ENCODE peak calls at places on chromosomes 1 and 21, in four cellular contexts. X is astrocyte, A is NB4, D is Peyer's patch. V is an unnamed sample.

GRCh38 chr1:67723620-67724019 is 38.6 kb downstream of the GADD45A start:
- DNase-seq in X (peak; percentile 85), A (no peak), D (no peak), V (peak; percentile 46)

GRCh38 chr1:165452336-165453130 is 7.6 kb upstream of the RXRG start:
- DNase-seq in X (no peak), A (no peak), D (no peak), V (no peak)

GRCh38 chr1:219488275-219488674 is 124.6 kb downstream of the ZC3H11B start:
- DNase-seq in X (no peak), A (no peak), D (no peak), V (no peak)

GRCh38 chr1:87330201-87330953 is 1.7 kb downstream of the LMO4 start:
- DNase-seq in X (peak; percentile 27), A (peak; percentile 62), D (peak; percentile 49), V (peak; percentile 46)

GRCh38 chr1:39387452-39387851 is 104.0 kb upstream of the BMP8A start:
- DNase-seq in X (peak; percentile 86), A (no peak), D (no peak), V (no peak)

GRCh38 chr1:21669287-21670058 is at the start of gene RAP1GAP:
- DNase-seq in X (no peak), A (peak; percentile 58), D (no peak), V (no peak)

GRCh38 chr1:156386949-156387898 is 18.2 kb downstream of the RHBG start:
- DNase-seq in X (no peak), A (no peak), D (no peak), V (no peak)

GRCh38 chr21:34886554-34887385 is 162.3 kb downstream of the RUNX1 start:
- DNase-seq in X (no peak), A (peak; percentile 66), D (no peak), V (peak; percentile 39)

GRCh38 chr1:186785503-186785902 is 43.2 kb upstream of the PLA2G4A start:
- DNase-seq in X (no peak), A (peak; percentile 22), D (no peak), V (no peak)

GRCh38 chr1:179127163-179127895 is 45.5 kb downstream of the TOR3A start:
- DNase-seq in X (peak; percentile 71), A (no peak), D (no peak), V (no peak)

GRCh38 chr1:26281971-26282693 is 2.2 kb downstream of the SH3BGRL3 start:
- DNase-seq in X (no peak), A (peak; percentile 80), D (no peak), V (no peak)

GRCh38 chr1:175155473-175155856 is 37.1 kb downstream of the KIAA0040 start:
- DNase-seq in X (no peak), A (no peak), D (no peak), V (peak; percentile 27)

DNA sequence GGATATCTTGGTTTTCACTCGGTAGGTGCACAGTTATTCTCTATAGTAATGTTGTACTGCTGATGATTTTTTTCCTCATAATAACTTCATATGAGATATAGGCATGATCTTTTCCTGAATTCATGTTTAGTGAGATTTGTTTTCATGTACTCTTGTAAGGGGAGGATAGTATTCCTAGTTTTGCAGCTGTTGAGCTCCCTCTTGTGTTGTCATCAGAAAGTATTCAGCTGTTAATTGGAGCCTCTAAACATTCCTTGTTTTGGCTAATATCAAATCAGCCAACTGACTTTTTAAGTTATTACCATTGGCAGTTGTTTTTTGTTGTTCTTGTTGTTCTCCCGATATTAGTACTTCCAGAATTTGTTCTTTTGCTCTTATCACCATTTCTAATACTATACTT is 24.4 kb downstream of the OR10R2 start:
- DNase-seq in X (no peak), A (peak; percentile 58), D (no peak), V (peak; percentile 3)
- TF ChIP-seq CTCF in X (no peak), A (peak; percentile 26), D (no peak), V (peak; percentile 22)

GRCh38 chr1:27332536-27333281 is 9.1 kb upstream of the SYTL1 start:
- DNase-seq in X (no peak), A (peak; percentile 68), D (peak; percentile 39), V (peak; percentile 40)
- H3K4me3 ChIP-seq in X (no peak overlapping the region), A (no peak overlapping the region), D (no peak overlapping the region), V (no peak overlapping the region)

GRCh38 chr1:164443836-164444235 is 115.1 kb upstream of the PBX1 start:
- DNase-seq in X (no peak), A (no peak), D (no peak), V (no peak)

GRCh38 chr1:164446020-164446419 is 113.0 kb upstream of the PBX1 start:
- DNase-seq in X (no peak), A (no peak), D (no peak), V (no peak)

GRCh38 chr1:164443166-164443565 is 115.8 kb upstream of the PBX1 start:
- DNase-seq in X (no peak), A (no peak), D (no peak), V (no peak)

DNA sequence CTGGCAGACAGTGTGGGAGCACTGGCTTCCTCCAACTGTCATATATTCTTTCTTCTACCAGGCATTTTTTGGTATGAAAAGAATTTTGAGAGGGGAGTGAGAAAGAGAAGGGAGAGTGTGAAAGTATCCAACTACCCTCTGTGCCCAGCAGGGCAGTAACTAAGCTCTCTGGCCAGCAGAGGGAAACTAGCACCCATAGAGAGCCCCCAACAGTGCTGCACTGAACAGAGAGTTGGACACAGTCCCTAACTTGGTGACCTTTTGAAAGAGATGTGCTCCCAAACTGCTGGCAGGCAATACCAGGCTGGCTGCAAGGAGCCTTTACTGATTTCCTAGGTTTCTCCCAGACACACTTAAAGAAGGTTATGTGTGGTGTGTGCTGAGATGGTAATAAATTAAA is 118.8 kb upstream of the PBX1 start:
- DNase-seq in X (peak; percentile 3), A (peak; percentile 6), D (no peak), V (no peak)
- TF ChIP-seq CTCF in X (no peak), A (peak; percentile 10), D (peak; percentile 32), V (no peak)

DNA sequence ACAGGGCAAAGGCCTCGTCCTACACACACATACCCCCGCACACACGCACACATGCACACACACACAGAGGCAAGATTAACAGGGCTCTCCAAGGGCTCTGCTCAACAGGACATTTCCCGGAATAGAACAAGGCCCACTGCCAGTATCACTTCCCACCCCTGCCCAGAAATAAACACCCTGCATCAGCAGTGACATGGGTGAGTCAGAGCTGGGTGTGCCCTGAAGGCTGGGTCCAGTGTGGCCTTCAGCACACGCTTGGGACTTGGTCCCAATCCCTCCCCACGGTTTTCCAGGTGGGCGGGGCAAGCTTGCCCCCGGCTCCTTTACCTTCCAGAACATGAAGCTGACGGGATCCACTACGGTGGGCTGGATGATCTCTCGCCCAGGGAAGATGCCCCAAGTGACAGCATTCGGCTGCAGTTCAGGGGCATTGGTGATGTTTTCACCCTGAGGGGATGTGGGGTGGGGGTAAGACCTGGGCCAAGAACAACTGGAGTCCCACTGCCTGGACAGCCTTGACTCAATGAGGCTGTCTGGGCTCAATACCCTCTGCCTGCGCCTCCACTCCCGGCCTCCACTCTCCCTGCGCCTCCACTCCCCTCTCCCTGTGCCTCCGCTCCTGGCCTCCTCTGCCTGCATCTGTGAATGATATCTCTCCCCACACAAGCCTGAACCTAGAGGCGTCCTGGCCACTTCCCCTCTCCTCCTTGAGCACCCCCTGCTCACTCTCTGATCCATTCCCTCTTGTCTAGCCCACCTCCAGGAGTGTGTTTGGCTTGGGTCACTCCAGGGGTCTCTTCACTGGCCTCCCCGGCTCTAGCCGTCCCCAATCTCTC is 14.7 kb downstream of the MTHFR start:
- DNase-seq in X (peak; percentile 91), A (no peak), D (peak; percentile 46), V (no peak)
- H3K4me3 ChIP-seq in X (no peak overlapping the region), A (no peak overlapping the region), D (no peak overlapping the region), V (no peak overlapping the region)

GRCh38 chr1:2415337-2415736 is 3.0 kb upstream of the PEX10 start:
- DNase-seq in X (no peak), A (no peak), D (no peak), V (no peak)

GRCh38 chr1:2414297-2414958 is 2.1 kb upstream of the PEX10 start:
- DNase-seq in X (no peak), A (peak; percentile 80), D (peak; percentile 79), V (peak; percentile 84)

GRCh38 chr1:2416403-2416802 is 4.0 kb upstream of the PEX10 start:
- DNase-seq in X (no peak), A (no peak), D (peak; percentile 40), V (no peak)

GRCh38 chr1:2417083-2417832 is 4.9 kb upstream of the PEX10 start:
- DNase-seq in X (no peak), A (no peak), D (no peak), V (no peak)

GRCh38 chr1:2415801-2416208 is 3.4 kb upstream of the PEX10 start:
- DNase-seq in X (no peak), A (no peak), D (peak; percentile 70), V (peak; percentile 73)
- TF ChIP-seq CTCF in X (no peak), A (no peak), D (no peak), V (no peak)

DNA sequence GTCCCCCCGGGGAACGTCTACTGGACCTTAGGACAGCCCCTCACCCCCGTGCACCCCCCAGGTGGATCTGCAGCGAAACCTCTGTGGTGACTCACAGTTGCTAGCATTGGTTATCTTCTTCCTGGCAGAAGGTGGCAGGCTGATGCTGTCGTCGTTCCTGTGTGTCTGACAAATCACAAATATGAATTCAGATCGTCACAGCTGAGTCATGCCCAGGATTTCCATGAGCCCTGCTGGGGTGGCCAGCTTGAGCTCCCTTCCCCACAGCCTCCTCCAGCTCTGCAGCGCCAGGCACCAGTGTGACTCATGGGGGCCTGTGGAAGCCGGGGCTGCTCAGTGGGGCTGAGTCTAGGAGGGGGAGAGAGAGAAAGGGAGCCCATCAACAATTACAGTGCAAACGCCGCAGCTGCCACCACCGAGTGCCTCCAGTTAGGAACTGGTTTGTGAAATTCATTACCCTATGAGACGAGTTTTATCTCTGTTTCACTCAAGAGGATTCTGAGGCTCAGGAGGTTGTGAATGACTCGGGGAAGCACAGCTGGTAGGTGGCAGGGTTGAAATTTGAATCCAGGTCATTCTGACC is 197.9 kb downstream of the DYRK1A start:
- DNase-seq in X (peak; percentile 99), A (peak; percentile 98), D (peak; percentile 72), V (peak; percentile 76)
- H3K4me3 ChIP-seq in X (peak overlapping the region; percentile 69), A (peak overlapping the region; percentile 81), D (peak overlapping the region; percentile 77), V (peak overlapping the region; percentile 72)

DNA sequence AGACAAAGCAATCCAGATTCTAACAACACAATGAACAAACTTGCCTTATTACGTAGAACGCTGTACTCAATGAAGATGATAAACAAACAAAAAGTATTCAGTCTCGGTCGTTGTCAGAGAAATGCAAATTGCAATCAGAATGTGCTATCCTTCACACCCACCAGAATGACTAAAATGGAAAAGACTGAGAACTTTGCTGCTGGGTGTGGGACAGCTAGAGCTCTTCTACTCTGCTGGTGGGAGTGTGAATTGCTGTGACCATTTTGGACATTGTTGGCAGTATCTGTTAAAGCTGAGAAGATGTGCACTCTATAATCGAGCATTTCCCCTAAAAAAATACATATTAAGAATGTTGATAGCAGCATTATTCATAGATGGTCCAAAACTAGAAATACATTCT is 111.4 kb downstream of the PEX14 start:
- DNase-seq in X (no peak), A (no peak), D (no peak), V (peak; percentile 14)
- TF ChIP-seq CTCF in X (peak; percentile 17), A (no peak), D (no peak), V (no peak)

GRCh38 chr1:204464174-204464573 is 30.4 kb downstream of the PIK3C2B start:
- DNase-seq in X (no peak), A (peak; percentile 28), D (no peak), V (peak; percentile 41)
- H3K4me3 ChIP-seq in X (no peak overlapping the region), A (no peak overlapping the region), D (no peak overlapping the region), V (no peak overlapping the region)

GRCh38 chr1:236064674-236065508 is at the start of gene NID1:
- DNase-seq in X (peak; percentile 71), A (no peak), D (peak; percentile 34), V (peak; percentile 25)
- TF ChIP-seq CTCF in X (no peak), A (no peak), D (no peak), V (peak; percentile 4)

GRCh38 chr1:3186526-3186921 is 117.5 kb downstream of the PRDM16 start:
- DNase-seq in X (peak; percentile 80), A (no peak), D (no peak), V (no peak)
- H3K4me3 ChIP-seq in X (no peak overlapping the region), A (no peak overlapping the region), D (no peak overlapping the region), V (no peak overlapping the region)

V was measured in GM12865.